ENCODE peak calls at places on chromosome 19, in six cellular contexts. One of them, this sample, is unnamed. For H3K36me3, the result is how much of the 10 kb centered on the place peaks cover.

GRCh38 chr19:18425515-18426415 is 6.6 kb downstream of the SSBP4 start:
- DNase-seq in CD8-positive, alpha-beta T cell: no peak
- DNase-seq in psoas muscle: peak
- DNase-seq in IMR-90: peak
- DNase-seq in HCT116: no peak
- DNase-seq in bronchial epithelial cell: no peak
- DNase-seq in this sample: peak

GRCh38 chr19:31974941-31975340 is 370.5 kb upstream of the ZNF507 start:
- DNase-seq in psoas muscle: no peak
- DNase-seq in HCT116: no peak
- DNase-seq in CD8-positive, alpha-beta T cell: no peak
- DNase-seq in bronchial epithelial cell: no peak
- DNase-seq in IMR-90: no peak
- DNase-seq in this sample: no peak

GRCh38 chr19:45933759-45934158 is 19.2 kb upstream of the NANOS2 start:
- DNase-seq in IMR-90: no peak
- DNase-seq in CD8-positive, alpha-beta T cell: no peak
- DNase-seq in bronchial epithelial cell: no peak
- DNase-seq in psoas muscle: no peak
- DNase-seq in HCT116: no peak
- DNase-seq in this sample: no peak

GRCh38 chr19:46351241-46352041 is 4.6 kb downstream of the PPP5C start:
- DNase-seq in bronchial epithelial cell: peak
- DNase-seq in CD8-positive, alpha-beta T cell: no peak
- DNase-seq in psoas muscle: peak
- DNase-seq in IMR-90: peak
- DNase-seq in HCT116: no peak
- DNase-seq in this sample: peak

GRCh38 chr19:15934332-15935078 is at the start of gene CYP4F11:
- DNase-seq in psoas muscle: peak
- DNase-seq in CD8-positive, alpha-beta T cell: no peak
- DNase-seq in bronchial epithelial cell: peak
- DNase-seq in IMR-90: no peak
- DNase-seq in HCT116: peak
- DNase-seq in this sample: peak

GRCh38 chr19:6587093-6587820 is 3.7 kb downstream of the CD70 start:
- DNase-seq in HCT116: no peak
- DNase-seq in CD8-positive, alpha-beta T cell: no peak
- DNase-seq in IMR-90: no peak
- DNase-seq in psoas muscle: no peak
- DNase-seq in bronchial epithelial cell: no peak
- DNase-seq in this sample: no peak

GRCh38 chr19:29326351-29326750 is 113.4 kb upstream of the UQCRFS1 start:
- DNase-seq in bronchial epithelial cell: no peak
- DNase-seq in IMR-90: no peak
- DNase-seq in psoas muscle: no peak
- DNase-seq in CD8-positive, alpha-beta T cell: no peak
- DNase-seq in HCT116: no peak
- DNase-seq in this sample: no peak

GRCh38 chr19:7470540-7471305 is 18.1 kb downstream of the PEX11G start:
- DNase-seq in CD8-positive, alpha-beta T cell: no peak
- DNase-seq in HCT116: no peak
- DNase-seq in bronchial epithelial cell: no peak
- DNase-seq in IMR-90: no peak
- DNase-seq in psoas muscle: no peak
- DNase-seq in this sample: no peak

GRCh38 chr19:50983625-50984292 is at the start of gene KLK7:
- DNase-seq in bronchial epithelial cell: no peak
- DNase-seq in psoas muscle: no peak
- DNase-seq in CD8-positive, alpha-beta T cell: no peak
- DNase-seq in IMR-90: no peak
- DNase-seq in HCT116: no peak
- DNase-seq in this sample: no peak

GRCh38 chr19:41785653-41786052 is 10.7 kb upstream of the CEACAM3 start:
- DNase-seq in psoas muscle: no peak
- DNase-seq in HCT116: peak
- DNase-seq in IMR-90: peak
- DNase-seq in CD8-positive, alpha-beta T cell: peak
- DNase-seq in bronchial epithelial cell: peak
- DNase-seq in this sample: peak

GRCh38 chr19:8731428-8732169 is 10.2 kb downstream of the OR2Z1 start:
- DNase-seq in HCT116: no peak
- DNase-seq in IMR-90: no peak
- DNase-seq in bronchial epithelial cell: no peak
- DNase-seq in CD8-positive, alpha-beta T cell: no peak
- DNase-seq in psoas muscle: no peak
- DNase-seq in this sample: no peak

GRCh38 chr19:3573162-3573857 is 566 bp downstream of the HMG20B start:
- DNase-seq in bronchial epithelial cell: no peak
- DNase-seq in HCT116: no peak
- DNase-seq in psoas muscle: peak
- DNase-seq in CD8-positive, alpha-beta T cell: no peak
- DNase-seq in IMR-90: no peak
- DNase-seq in this sample: peak

GRCh38 chr19:6519289-6519688 is 11.5 kb upstream of the TNFSF9 start:
- DNase-seq in CD8-positive, alpha-beta T cell: no peak
- DNase-seq in bronchial epithelial cell: peak
- DNase-seq in IMR-90: peak
- DNase-seq in psoas muscle: no peak
- DNase-seq in HCT116: no peak
- DNase-seq in this sample: no peak

GRCh38 chr19:18895038-18895827 is 725 bp downstream of the CERS1 start:
- DNase-seq in bronchial epithelial cell: no peak
- DNase-seq in CD8-positive, alpha-beta T cell: no peak
- DNase-seq in HCT116: peak
- DNase-seq in psoas muscle: peak
- DNase-seq in IMR-90: no peak
- DNase-seq in this sample: peak

GRCh38 chr19:35641515-35642151 is at the start of gene ETV2:
- DNase-seq in bronchial epithelial cell: peak
- DNase-seq in psoas muscle: no peak
- DNase-seq in CD8-positive, alpha-beta T cell: peak
- DNase-seq in HCT116: no peak
- DNase-seq in IMR-90: peak
- DNase-seq in this sample: peak

GRCh38 chr19:33818426-33818825 is 21.8 kb downstream of the KCTD15 start:
- DNase-seq in psoas muscle: no peak
- DNase-seq in IMR-90: no peak
- DNase-seq in HCT116: no peak
- DNase-seq in bronchial epithelial cell: no peak
- DNase-seq in CD8-positive, alpha-beta T cell: no peak
- DNase-seq in this sample: no peak

GRCh38 chr19:16330811-16331690 is 6.4 kb downstream of the KLF2 start:
- DNase-seq in HCT116: no peak
- DNase-seq in psoas muscle: no peak
- DNase-seq in IMR-90: no peak
- DNase-seq in CD8-positive, alpha-beta T cell: no peak
- DNase-seq in bronchial epithelial cell: no peak
- DNase-seq in this sample: no peak

GRCh38 chr19:3369337-3370213 is 3.2 kb downstream of the NFIC start:
- DNase-seq in HCT116: no peak
- DNase-seq in bronchial epithelial cell: no peak
- DNase-seq in psoas muscle: peak
- DNase-seq in CD8-positive, alpha-beta T cell: no peak
- DNase-seq in IMR-90: peak
- DNase-seq in this sample: peak

GRCh38 chr19:14361824-14362223 is 19.4 kb upstream of the ADGRE5 start:
- DNase-seq in psoas muscle: no peak
- DNase-seq in CD8-positive, alpha-beta T cell: no peak
- DNase-seq in IMR-90: no peak
- DNase-seq in bronchial epithelial cell: no peak
- DNase-seq in HCT116: no peak
- DNase-seq in this sample: no peak

DNA sequence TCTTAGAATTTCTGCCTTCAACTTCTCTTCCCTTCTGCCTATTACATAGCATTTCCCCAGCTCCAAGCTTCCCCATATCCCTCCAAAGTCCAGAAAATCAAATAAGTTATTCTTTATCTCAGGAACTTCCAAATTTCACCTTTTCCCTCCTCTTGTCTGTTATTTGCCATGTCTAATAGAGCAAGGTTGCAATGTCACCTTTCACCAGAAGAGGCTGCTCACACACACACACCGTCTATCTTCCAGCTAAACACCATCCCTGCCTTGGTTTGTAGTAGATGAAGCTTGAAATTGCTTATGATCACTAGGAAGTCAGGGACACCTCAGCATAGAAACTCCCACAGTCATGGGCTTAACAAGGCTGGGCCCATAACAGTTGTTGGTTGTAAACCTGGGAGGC is 48.4 kb downstream of the ZNRF4 start:
- DNase-seq in IMR-90: no peak
- DNase-seq in CD8-positive, alpha-beta T cell: no peak
- DNase-seq in HCT116: peak
- DNase-seq in bronchial epithelial cell: no peak
- DNase-seq in psoas muscle: no peak
- DNase-seq in this sample: no peak
- TF ChIP-seq CTCF in IMR-90: no peak
- TF ChIP-seq CTCF in CD8-positive, alpha-beta T cell: no peak
- TF ChIP-seq CTCF in HCT116: peak
- TF ChIP-seq CTCF in bronchial epithelial cell: no peak
- TF ChIP-seq CTCF in psoas muscle: no peak
- TF ChIP-seq CTCF in this sample: no peak

GRCh38 chr19:10915511-10916091 is 12.8 kb downstream of the YIPF2 start:
- DNase-seq in CD8-positive, alpha-beta T cell: no peak
- DNase-seq in bronchial epithelial cell: peak
- DNase-seq in IMR-90: peak
- DNase-seq in HCT116: no peak
- DNase-seq in psoas muscle: peak
- DNase-seq in this sample: peak

GRCh38 chr19:10908380-10908960 is 20.0 kb downstream of the YIPF2 start:
- DNase-seq in CD8-positive, alpha-beta T cell: no peak
- DNase-seq in HCT116: no peak
- DNase-seq in psoas muscle: no peak
- DNase-seq in bronchial epithelial cell: no peak
- DNase-seq in IMR-90: no peak
- DNase-seq in this sample: no peak

GRCh38 chr19:10912619-10913018 is 15.8 kb downstream of the YIPF2 start:
- DNase-seq in IMR-90: no peak
- DNase-seq in HCT116: no peak
- DNase-seq in CD8-positive, alpha-beta T cell: no peak
- DNase-seq in bronchial epithelial cell: no peak
- DNase-seq in psoas muscle: no peak
- DNase-seq in this sample: no peak

GRCh38 chr19:10913716-10914340 is 14.6 kb downstream of the YIPF2 start:
- DNase-seq in HCT116: no peak
- DNase-seq in CD8-positive, alpha-beta T cell: no peak
- DNase-seq in bronchial epithelial cell: no peak
- DNase-seq in IMR-90: no peak
- DNase-seq in psoas muscle: no peak
- DNase-seq in this sample: no peak

DNA sequence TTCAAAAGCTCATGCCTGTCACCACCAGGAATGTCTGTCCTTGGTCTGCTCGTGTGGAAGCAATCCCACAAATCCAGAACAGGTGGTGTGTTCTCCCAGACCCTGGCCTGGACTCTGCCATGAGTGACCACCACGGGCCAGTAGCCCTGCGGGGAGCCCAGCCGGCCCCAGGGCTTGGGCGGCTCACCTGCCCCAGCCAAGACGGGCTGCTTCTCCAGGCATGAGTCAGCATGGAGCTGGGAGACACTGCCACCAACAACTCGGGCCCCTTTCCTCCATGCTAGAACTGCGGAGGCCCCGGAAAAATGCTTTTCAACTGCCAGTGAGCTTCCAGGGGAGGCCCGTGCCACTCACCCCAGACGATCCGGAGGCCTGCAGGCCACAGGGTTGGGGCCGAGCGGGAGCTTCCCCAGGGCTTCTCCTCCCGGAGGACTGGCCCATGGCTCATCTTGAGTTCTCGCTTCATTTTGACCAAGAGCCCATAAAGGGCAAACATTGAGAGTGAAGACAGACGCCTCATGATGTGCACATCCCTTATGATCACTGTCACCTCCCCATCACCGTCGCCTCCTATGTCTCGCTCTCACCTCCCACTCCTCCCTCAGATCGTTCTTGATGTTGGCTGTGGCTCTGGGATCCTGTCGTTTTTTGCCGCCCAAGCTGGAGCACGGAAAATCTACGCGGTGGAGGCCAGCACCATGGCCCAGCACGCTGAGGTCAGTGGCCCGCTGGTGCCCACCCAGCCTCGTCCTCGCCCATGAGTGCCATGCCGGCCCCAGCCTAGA is 16.7 kb downstream of the YIPF2 start:
- DNase-seq in bronchial epithelial cell: no peak
- DNase-seq in HCT116: no peak
- DNase-seq in psoas muscle: no peak
- DNase-seq in IMR-90: no peak
- DNase-seq in CD8-positive, alpha-beta T cell: no peak
- DNase-seq in this sample: peak
- H3K36me3 ChIP-seq in bronchial epithelial cell: under half
- H3K36me3 ChIP-seq in HCT116: under half
- H3K36me3 ChIP-seq in psoas muscle: half or more
- H3K36me3 ChIP-seq in IMR-90: half or more
- H3K36me3 ChIP-seq in CD8-positive, alpha-beta T cell: under half
- H3K36me3 ChIP-seq in this sample: half or more

GRCh38 chr19:989381-990081 is 5.4 kb downstream of the WDR18 start:
- DNase-seq in psoas muscle: no peak
- DNase-seq in bronchial epithelial cell: no peak
- DNase-seq in IMR-90: no peak
- DNase-seq in HCT116: no peak
- DNase-seq in CD8-positive, alpha-beta T cell: no peak
- DNase-seq in this sample: no peak
- TF ChIP-seq CTCF in psoas muscle: no peak
- TF ChIP-seq CTCF in bronchial epithelial cell: peak
- TF ChIP-seq CTCF in IMR-90: peak
- TF ChIP-seq CTCF in HCT116: peak
- TF ChIP-seq CTCF in CD8-positive, alpha-beta T cell: no peak
- TF ChIP-seq CTCF in this sample: peak

GRCh38 chr19:55304980-55305379 is 20.2 kb downstream of the TMEM150B start:
- DNase-seq in IMR-90: no peak
- DNase-seq in HCT116: no peak
- DNase-seq in psoas muscle: no peak
- DNase-seq in CD8-positive, alpha-beta T cell: no peak
- DNase-seq in bronchial epithelial cell: no peak
- DNase-seq in this sample: no peak

GRCh38 chr19:55308281-55308680 is 16.9 kb downstream of the TMEM150B start:
- DNase-seq in IMR-90: no peak
- DNase-seq in psoas muscle: no peak
- DNase-seq in HCT116: no peak
- DNase-seq in CD8-positive, alpha-beta T cell: no peak
- DNase-seq in bronchial epithelial cell: no peak
- DNase-seq in this sample: no peak

GRCh38 chr19:55305491-55305890 is 19.6 kb downstream of the TMEM150B start:
- DNase-seq in psoas muscle: peak
- DNase-seq in CD8-positive, alpha-beta T cell: peak
- DNase-seq in HCT116: no peak
- DNase-seq in IMR-90: no peak
- DNase-seq in bronchial epithelial cell: peak
- DNase-seq in this sample: peak

GRCh38 chr19:55305983-55306562 is 19.1 kb downstream of the TMEM150B start:
- DNase-seq in HCT116: no peak
- DNase-seq in IMR-90: no peak
- DNase-seq in CD8-positive, alpha-beta T cell: no peak
- DNase-seq in psoas muscle: peak
- DNase-seq in bronchial epithelial cell: no peak
- DNase-seq in this sample: no peak

DNA sequence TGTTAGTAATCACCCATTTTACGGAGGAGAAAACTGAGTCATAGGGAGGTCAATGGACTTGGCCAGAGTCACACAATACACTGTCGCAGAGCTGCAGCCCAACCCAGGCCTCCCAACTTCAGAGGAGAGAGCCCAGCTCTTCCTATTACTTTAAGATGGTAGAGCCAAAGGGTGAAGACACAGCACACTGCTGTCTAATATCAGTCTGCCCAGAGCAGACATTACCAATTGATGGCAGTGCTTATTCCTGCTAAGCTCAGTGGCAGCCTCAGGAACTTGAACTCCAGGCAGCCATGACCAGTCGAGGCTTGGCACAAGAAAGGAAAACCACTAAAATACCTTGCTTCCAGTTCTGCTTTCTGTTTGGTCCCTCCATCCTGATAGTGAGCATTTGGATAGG is 18.4 kb downstream of the TMEM150B start:
- DNase-seq in CD8-positive, alpha-beta T cell: no peak
- DNase-seq in psoas muscle: no peak
- DNase-seq in IMR-90: no peak
- DNase-seq in bronchial epithelial cell: no peak
- DNase-seq in HCT116: no peak
- DNase-seq in this sample: no peak
- H3K36me3 ChIP-seq in CD8-positive, alpha-beta T cell: under half
- H3K36me3 ChIP-seq in psoas muscle: under half
- H3K36me3 ChIP-seq in IMR-90: under half
- H3K36me3 ChIP-seq in bronchial epithelial cell: under half
- H3K36me3 ChIP-seq in HCT116: under half
- H3K36me3 ChIP-seq in this sample: under half

This sample was measured in upper lobe of left lung.